ENCODE peak calls at places on chromosomes 5 and 9, in eight cellular contexts. E, G, Z, L, O, S, F and B are unnamed samples.
A peak's percentile ranks its signal among the peaks of the same experiment; 100 is the strongest.

GRCh38 chr5:114266374-114266773 is 95.5 kb upstream of the KCNN2 start:
- DNase-seq in E (no peak), G (no peak), F (no peak), O (no peak), L (no peak), S (no peak), Z (no peak), B (no peak)

GRCh38 chr9:68551191-68551590 is 10.5 kb upstream of the TMEM252 start:
- DNase-seq in Z (peak; percentile 66), E (no peak), G (no peak), S (peak; percentile 60), O (no peak), L (no peak), F (no peak), B (no peak)

GRCh38 chr9:92480332-92480771 is 2.0 kb downstream of the ASPN start:
- DNase-seq in S (no peak), G (no peak), F (no peak), O (no peak), L (no peak), Z (no peak), E (no peak), B (no peak)

GRCh38 chr9:105216440-105217178 is 27.8 kb upstream of the SLC44A1 start:
- DNase-seq in S (peak; percentile 54), O (peak; percentile 40), G (no peak), Z (peak; percentile 45), F (no peak), L (no peak), E (no peak), B (no peak)

GRCh38 chr9:1918642-1919041 is 96.5 kb upstream of the SMARCA2 start:
- DNase-seq in S (no peak), G (no peak), O (no peak), E (no peak), F (no peak), Z (no peak), L (no peak), B (no peak)

GRCh38 chr5:147805030-147805454 is 22.5 kb upstream of the JAKMIP2 start:
- DNase-seq in L (no peak), E (no peak), F (no peak), S (peak; percentile 17), G (no peak), Z (no peak), O (no peak), B (no peak)

GRCh38 chr9:101323129-101323528 is 61.7 kb downstream of the BAAT start:
- DNase-seq in E (no peak), G (no peak), O (no peak), S (no peak), L (no peak), Z (no peak), F (no peak), B (no peak)

GRCh38 chr9:6076856-6077255 is 61.4 kb upstream of the RANBP6 start:
- DNase-seq in E (no peak), L (no peak), S (no peak), F (no peak), O (no peak), G (no peak), Z (no peak), B (no peak)

GRCh38 chr9:123493627-123494026 is 137.6 kb downstream of the CRB2 start:
- DNase-seq in O (no peak), S (no peak), Z (no peak), E (no peak), F (no peak), L (no peak), G (no peak), B (peak; percentile 40)

GRCh38 chr9:135604437-135605237 is 34.7 kb downstream of the GLT6D1 start:
- DNase-seq in E (no peak), Z (peak; percentile 17), S (no peak), G (no peak), O (no peak), L (peak; percentile 18), F (no peak), B (peak; percentile 62)

GRCh38 chr9:131613921-131614320 is 68.6 kb downstream of the PRRT1B start:
- DNase-seq in S (no peak), G (no peak), Z (no peak), F (no peak), L (no peak), E (no peak), O (no peak), B (no peak)

GRCh38 chr9:76162109-76162730 is 232.0 kb downstream of the RFK start:
- DNase-seq in S (no peak), O (no peak), E (no peak), F (no peak), Z (no peak), L (no peak), G (peak; percentile 51), B (no peak)

GRCh38 chr9:38004809-38005560 is 64.0 kb downstream of the SHB start:
- DNase-seq in Z (no peak), F (no peak), S (no peak), L (no peak), E (no peak), O (no peak), G (no peak), B (no peak)

GRCh38 chr5:27328480-27328879 is 290.1 kb upstream of the CDH9 start:
- DNase-seq in F (no peak), L (no peak), E (no peak), G (no peak), O (peak; percentile 2), S (no peak), Z (no peak), B (no peak)

GRCh38 chr9:103537426-103537825 is 542.3 kb downstream of the CYLC2 start:
- DNase-seq in G (no peak), F (no peak), O (no peak), Z (no peak), L (no peak), S (no peak), E (no peak), B (no peak)

GRCh38 chr5:1723476-1723875 is 76.2 kb downstream of the MRPL36 start:
- DNase-seq in G (no peak), S (no peak), E (no peak), Z (no peak), O (no peak), L (no peak), F (no peak), B (no peak)

GRCh38 chr9:135304886-135305285 is 174.7 kb upstream of the PPP1R26 start:
- DNase-seq in L (no peak), Z (no peak), G (no peak), F (no peak), E (no peak), S (no peak), O (no peak), B (no peak)

GRCh38 chr5:147482426-147483196 is 27.3 kb downstream of the DPYSL3 start:
- DNase-seq in L (no peak), O (no peak), E (no peak), G (no peak), F (no peak), Z (no peak), S (no peak), B (no peak)

DNA sequence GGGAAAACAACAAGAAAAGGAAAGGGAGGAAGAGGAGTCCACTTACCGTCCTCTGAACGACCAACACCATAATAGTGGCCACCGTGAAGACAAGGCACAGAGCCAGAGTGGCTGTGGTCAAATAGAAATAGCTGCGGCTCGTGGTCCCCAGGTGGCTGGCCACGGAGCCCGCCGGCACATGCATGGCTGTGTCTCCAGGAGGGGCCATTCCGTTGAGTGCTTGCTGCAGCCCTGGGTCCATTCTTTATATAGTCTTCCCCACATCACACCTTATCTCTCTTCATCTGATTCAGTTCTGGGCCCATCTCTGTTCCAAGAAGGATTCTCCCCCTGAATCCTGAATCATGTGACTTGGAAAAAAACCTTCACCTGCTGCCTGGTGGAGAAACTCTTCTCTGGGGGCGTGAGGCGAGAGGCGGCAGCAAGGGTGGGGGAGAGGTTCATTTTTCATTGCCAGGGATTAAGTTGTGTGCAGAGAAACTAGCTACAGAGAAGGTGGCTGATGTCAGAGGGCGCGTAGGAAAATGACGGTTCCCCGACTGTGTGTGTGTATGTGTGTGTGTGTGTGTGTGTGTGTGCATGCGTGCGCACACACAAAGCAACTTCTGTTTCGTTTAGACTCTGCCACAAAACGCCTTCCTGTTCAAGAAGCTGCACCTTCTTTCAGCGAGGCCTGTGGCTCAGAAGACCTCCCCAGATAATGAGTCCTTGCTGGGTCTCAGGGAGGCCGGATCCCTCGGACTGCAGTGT is at the start of gene TNFSF8:
- DNase-seq in S (peak; percentile 35), L (no peak), O (no peak), E (no peak), Z (peak; percentile 36), F (no peak), G (no peak), B (no peak)
- TF ChIP-seq EP300 in S (no peak), L (no peak), O (no peak), E (no peak), Z (no peak), F (no peak), G (no peak), B (no peak)

GRCh38 chr9:116855881-116856662 is 169.0 kb downstream of the TRIM32 start:
- DNase-seq in Z (no peak), L (no peak), E (no peak), S (no peak), F (no peak), G (no peak), O (no peak), B (no peak)
- TF ChIP-seq EP300 in Z (no peak), L (no peak), E (no peak), S (no peak), F (no peak), G (no peak), O (no peak), B (no peak)

GRCh38 chr5:149679876-149680809 is 50.0 kb upstream of the PPARGC1B start:
- DNase-seq in Z (peak; percentile 77), G (no peak), O (no peak), F (no peak), S (no peak), E (no peak), L (no peak), B (no peak)
- TF ChIP-seq EP300 in Z (no peak), G (no peak), O (no peak), F (no peak), S (no peak), E (no peak), L (no peak), B (no peak)

DNA sequence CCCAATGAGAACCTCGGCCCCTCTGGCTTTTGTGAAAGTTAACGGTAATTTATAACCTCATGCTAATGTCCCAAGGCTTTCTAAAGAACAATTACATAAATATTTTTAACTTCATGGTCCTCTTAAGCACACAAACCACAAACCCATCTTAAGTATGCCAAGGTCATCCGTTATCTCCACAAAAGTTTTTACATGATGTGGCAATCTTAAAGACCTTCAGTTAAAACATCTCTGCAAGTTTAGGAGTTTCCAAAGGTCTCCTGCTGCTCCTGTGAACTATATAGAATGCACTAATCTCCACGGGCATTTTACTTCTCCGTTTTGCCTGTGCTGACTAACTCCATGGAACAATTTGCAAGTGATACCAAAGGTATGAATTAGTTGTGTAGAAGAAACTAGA is 228.2 kb downstream of the TLE1 start:
- DNase-seq in O (no peak), F (no peak), Z (no peak), L (no peak), S (no peak), E (no peak), G (no peak), B (no peak)
- TF ChIP-seq EP300 in O (no peak), F (no peak), Z (no peak), L (no peak), S (no peak), E (no peak), G (no peak), B (no peak)

DNA sequence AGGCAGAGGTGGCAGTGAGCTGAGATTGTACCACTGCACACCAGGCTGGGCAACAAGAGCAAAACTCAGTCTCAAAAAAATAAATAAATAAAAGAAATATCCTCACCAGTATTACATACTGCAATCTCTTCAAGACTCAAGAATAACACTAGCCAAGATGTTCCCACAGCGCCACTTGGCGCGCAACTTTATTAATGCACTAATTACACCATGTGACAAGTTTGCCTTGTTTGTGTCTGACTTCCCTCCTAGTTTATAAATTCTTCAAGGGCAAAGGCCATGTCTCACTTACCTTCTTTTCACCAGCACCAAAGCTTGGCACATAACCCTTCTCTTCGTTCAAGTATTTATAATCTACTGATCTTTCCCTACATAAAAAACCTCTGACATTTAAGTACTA is 4.8 kb downstream of the SKP1 start:
- DNase-seq in L (no peak), F (no peak), E (no peak), S (peak; percentile 78), O (no peak), Z (peak; percentile 45), G (no peak), B (no peak)
- TF ChIP-seq EP300 in L (no peak), F (no peak), E (no peak), S (no peak), O (no peak), Z (no peak), G (no peak), B (no peak)